ENCODE peak calls at places on chromosomes 13 and 19, in four cellular contexts. D, T, F and R are unnamed samples.

GRCh38 chr19:45146716-45147337 is 14.0 kb downstream of the NKPD1 start:
- DNase-seq in F (no peak), D (no peak), T (no peak), R (no peak)

GRCh38 chr13:98022210-98022609 is 68.7 kb downstream of the IPO5 start:
- DNase-seq in F (peak; percentile 29), D (no peak), T (no peak), R (no peak)

GRCh38 chr19:3440082-3440481 is 40.2 kb downstream of the SMIM24 start:
- DNase-seq in F (peak; percentile 31), T (no peak), D (peak; percentile 50), R (peak; percentile 74)

GRCh38 chr13:25286308-25286968 is 850 bp downstream of the MTMR6 start:
- DNase-seq in T (no peak), D (no peak), F (peak; percentile 52), R (no peak)

GRCh38 chr19:19506592-19506991 is 8.8 kb downstream of the TSSK6 start:
- DNase-seq in T (no peak), F (no peak), D (no peak), R (no peak)

GRCh38 chr19:41706741-41707501 is 1.5 kb upstream of the CEACAM5 start:
- DNase-seq in T (peak; percentile 84), F (peak; percentile 30), D (no peak), R (no peak)

GRCh38 chr13:33277946-33278345 is 7.6 kb downstream of the STARD13 start:
- DNase-seq in T (no peak), D (peak; percentile 41), F (peak; percentile 80), R (no peak)

GRCh38 chr19:45643024-45643926 is 4.1 kb upstream of the EML2 start:
- DNase-seq in T (peak; percentile 91), F (peak; percentile 88), D (peak; percentile 77), R (peak; percentile 86)

GRCh38 chr19:34484328-34484727 is 2.8 kb downstream of the WTIP start:
- DNase-seq in D (no peak), F (no peak), T (no peak), R (no peak)

GRCh38 chr13:98147521-98147920 is 4.6 kb downstream of the FARP1 start:
- DNase-seq in D (no peak), T (no peak), F (no peak), R (no peak)

GRCh38 chr19:29749450-29749849 is 34.4 kb upstream of the C19orf12 start:
- DNase-seq in D (no peak), F (no peak), T (no peak), R (no peak)

GRCh38 chr13:102405499-102406079 is 3.7 kb upstream of the FGF14 start:
- DNase-seq in F (no peak), D (no peak), T (peak; percentile 38), R (no peak)

GRCh38 chr13:72151241-72151640 is 284.2 kb upstream of the DACH1 start:
- DNase-seq in D (no peak), F (peak; percentile 43), T (no peak), R (no peak)

GRCh38 chr13:67416047-67416925 is 186.2 kb upstream of the PCDH9 start:
- DNase-seq in T (peak; percentile 48), F (peak; percentile 64), D (no peak), R (no peak)

GRCh38 chr13:27170221-27170520 is 1.4 kb downstream of the USP12 start:
- DNase-seq in F (no peak), D (no peak), T (no peak), R (no peak)

GRCh38 chr19:289651-290538 is 1.3 kb downstream of the PLPP2 start:
- DNase-seq in T (no peak), D (no peak), F (peak; percentile 31), R (no peak)

GRCh38 chr13:67120872-67121531 is 109.1 kb downstream of the PCDH9 start:
- DNase-seq in T (no peak), D (no peak), F (no peak), R (no peak)

GRCh38 chr13:51246411-51247298 is 24.5 kb downstream of the FAM124A start:
- DNase-seq in D (no peak), T (no peak), F (no peak), R (peak; percentile 85)